ENCODE peak calls at places on chromosome 21, in nine cellular contexts. One of them, this sample, is unnamed.

GRCh38 chr21:39014751-39015150 is 168.5 kb downstream of the PSMG1 start:
- DNase-seq in GM23338: no peak
- DNase-seq in fibroblast of pulmonary artery: peak; percentile 97
- DNase-seq in H1: no peak
- DNase-seq in cardiac muscle cell: peak; percentile 96
- DNase-seq in hepatocyte: peak; percentile 49
- DNase-seq in ovary: no peak
- DNase-seq in mammary epithelial cell: peak; percentile 88
- DNase-seq in IMR-90: peak; percentile 99
- DNase-seq in this sample: no peak

GRCh38 chr21:26124421-26124833 is 46.1 kb downstream of the APP start:
- DNase-seq in H1: no peak
- DNase-seq in mammary epithelial cell: peak; percentile 44
- DNase-seq in ovary: no peak
- DNase-seq in cardiac muscle cell: peak; percentile 60
- DNase-seq in IMR-90: peak; percentile 67
- DNase-seq in GM23338: no peak
- DNase-seq in hepatocyte: peak; percentile 14
- DNase-seq in fibroblast of pulmonary artery: peak; percentile 55
- DNase-seq in this sample: no peak

GRCh38 chr21:39502631-39503030 is 50.9 kb downstream of the SH3BGR start:
- DNase-seq in IMR-90: no peak
- DNase-seq in hepatocyte: no peak
- DNase-seq in cardiac muscle cell: no peak
- DNase-seq in ovary: no peak
- DNase-seq in GM23338: no peak
- DNase-seq in mammary epithelial cell: no peak
- DNase-seq in H1: no peak
- DNase-seq in fibroblast of pulmonary artery: no peak
- DNase-seq in this sample: no peak

GRCh38 chr21:15309721-15310120 is 244.9 kb upstream of the NRIP1 start:
- DNase-seq in fibroblast of pulmonary artery: peak; percentile 59
- DNase-seq in cardiac muscle cell: peak; percentile 69
- DNase-seq in ovary: peak; percentile 61
- DNase-seq in mammary epithelial cell: no peak
- DNase-seq in GM23338: no peak
- DNase-seq in hepatocyte: no peak
- DNase-seq in H1: no peak
- DNase-seq in IMR-90: no peak
- DNase-seq in this sample: no peak

GRCh38 chr21:38434913-38435533 is 63.3 kb downstream of the ERG start:
- DNase-seq in ovary: no peak
- DNase-seq in mammary epithelial cell: peak; percentile 75
- DNase-seq in GM23338: no peak
- DNase-seq in H1: no peak
- DNase-seq in fibroblast of pulmonary artery: peak; percentile 56
- DNase-seq in cardiac muscle cell: peak; percentile 54
- DNase-seq in IMR-90: peak; percentile 34
- DNase-seq in hepatocyte: peak; percentile 26
- DNase-seq in this sample: no peak

GRCh38 chr21:43767980-43768867 is 7.9 kb downstream of the CSTB start:
- DNase-seq in cardiac muscle cell: peak; percentile 86
- DNase-seq in GM23338: peak; percentile 56
- DNase-seq in hepatocyte: peak; percentile 88
- DNase-seq in H1: peak; percentile 56
- DNase-seq in fibroblast of pulmonary artery: peak; percentile 81
- DNase-seq in ovary: peak; percentile 55
- DNase-seq in mammary epithelial cell: peak; percentile 87
- DNase-seq in IMR-90: peak; percentile 75
- DNase-seq in this sample: no peak

GRCh38 chr21:16419188-16419874 is 689.5 kb downstream of the USP25 start:
- DNase-seq in ovary: peak; percentile 82
- DNase-seq in cardiac muscle cell: peak; percentile 98
- DNase-seq in H1: no peak
- DNase-seq in mammary epithelial cell: peak; percentile 50
- DNase-seq in hepatocyte: peak; percentile 63
- DNase-seq in fibroblast of pulmonary artery: peak; percentile 96
- DNase-seq in IMR-90: peak; percentile 57
- DNase-seq in GM23338: peak; percentile 6
- DNase-seq in this sample: no peak

GRCh38 chr21:27275294-27275927 is 308.5 kb upstream of the ADAMTS5 start:
- DNase-seq in hepatocyte: peak; percentile 7
- DNase-seq in GM23338: no peak
- DNase-seq in cardiac muscle cell: peak; percentile 78
- DNase-seq in fibroblast of pulmonary artery: peak; percentile 80
- DNase-seq in IMR-90: peak; percentile 88
- DNase-seq in mammary epithelial cell: peak; percentile 74
- DNase-seq in H1: no peak
- DNase-seq in ovary: no peak
- DNase-seq in this sample: no peak

DNA sequence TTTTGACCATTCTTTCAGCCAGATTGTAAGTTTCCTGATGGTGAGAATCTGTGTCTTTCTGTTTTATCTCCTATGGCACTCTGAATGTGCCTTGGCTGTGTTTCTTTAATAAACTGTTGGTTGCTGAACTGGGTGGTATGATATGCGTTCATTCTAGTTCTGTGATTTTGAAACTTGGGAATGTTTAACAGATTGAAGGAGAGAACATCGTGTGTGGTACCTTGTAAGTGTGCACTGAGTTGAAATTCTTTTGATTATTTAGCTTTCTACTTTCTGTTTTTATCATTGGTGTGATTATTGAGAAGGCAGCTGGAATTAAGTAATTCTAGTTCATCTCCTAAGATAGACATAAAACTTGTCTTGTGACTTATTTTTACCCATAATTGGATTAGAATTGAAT is 4.6 kb downstream of the BACH1 start:
- DNase-seq in GM23338: no peak
- DNase-seq in cardiac muscle cell: no peak
- DNase-seq in H1: no peak
- DNase-seq in fibroblast of pulmonary artery: no peak
- DNase-seq in ovary: no peak
- DNase-seq in hepatocyte: no peak
- DNase-seq in mammary epithelial cell: no peak
- DNase-seq in IMR-90: no peak
- DNase-seq in this sample: no peak
- H3K4me3 ChIP-seq in GM23338: no peak overlapping the region
- H3K4me3 ChIP-seq in cardiac muscle cell: no peak overlapping the region
- H3K4me3 ChIP-seq in H1: no peak overlapping the region
- H3K4me3 ChIP-seq in fibroblast of pulmonary artery: no peak overlapping the region
- H3K4me3 ChIP-seq in ovary: no peak overlapping the region
- H3K4me3 ChIP-seq in hepatocyte: no peak overlapping the region
- H3K4me3 ChIP-seq in mammary epithelial cell: no peak overlapping the region
- H3K4me3 ChIP-seq in IMR-90: no peak overlapping the region
- H3K4me3 ChIP-seq in this sample: no peak overlapping the region

GRCh38 chr21:33993286-33994231 is 78.0 kb upstream of the ATP5PO start:
- DNase-seq in mammary epithelial cell: no peak
- DNase-seq in fibroblast of pulmonary artery: no peak
- DNase-seq in GM23338: no peak
- DNase-seq in hepatocyte: no peak
- DNase-seq in cardiac muscle cell: no peak
- DNase-seq in ovary: no peak
- DNase-seq in H1: no peak
- DNase-seq in IMR-90: no peak
- DNase-seq in this sample: no peak

GRCh38 chr21:33997432-33997831 is 75.9 kb upstream of the MRPS6 start:
- DNase-seq in fibroblast of pulmonary artery: no peak
- DNase-seq in hepatocyte: no peak
- DNase-seq in IMR-90: no peak
- DNase-seq in GM23338: no peak
- DNase-seq in mammary epithelial cell: no peak
- DNase-seq in ovary: no peak
- DNase-seq in cardiac muscle cell: no peak
- DNase-seq in H1: no peak
- DNase-seq in this sample: no peak

GRCh38 chr21:33994373-33994772 is 78.8 kb upstream of the ATP5PO start:
- DNase-seq in IMR-90: no peak
- DNase-seq in ovary: no peak
- DNase-seq in mammary epithelial cell: no peak
- DNase-seq in H1: no peak
- DNase-seq in fibroblast of pulmonary artery: no peak
- DNase-seq in cardiac muscle cell: no peak
- DNase-seq in hepatocyte: no peak
- DNase-seq in GM23338: no peak
- DNase-seq in this sample: no peak

GRCh38 chr21:33998809-33999208 is 74.6 kb upstream of the MRPS6 start:
- DNase-seq in IMR-90: no peak
- DNase-seq in fibroblast of pulmonary artery: no peak
- DNase-seq in mammary epithelial cell: no peak
- DNase-seq in H1: no peak
- DNase-seq in hepatocyte: no peak
- DNase-seq in ovary: no peak
- DNase-seq in GM23338: no peak
- DNase-seq in cardiac muscle cell: no peak
- DNase-seq in this sample: no peak

DNA sequence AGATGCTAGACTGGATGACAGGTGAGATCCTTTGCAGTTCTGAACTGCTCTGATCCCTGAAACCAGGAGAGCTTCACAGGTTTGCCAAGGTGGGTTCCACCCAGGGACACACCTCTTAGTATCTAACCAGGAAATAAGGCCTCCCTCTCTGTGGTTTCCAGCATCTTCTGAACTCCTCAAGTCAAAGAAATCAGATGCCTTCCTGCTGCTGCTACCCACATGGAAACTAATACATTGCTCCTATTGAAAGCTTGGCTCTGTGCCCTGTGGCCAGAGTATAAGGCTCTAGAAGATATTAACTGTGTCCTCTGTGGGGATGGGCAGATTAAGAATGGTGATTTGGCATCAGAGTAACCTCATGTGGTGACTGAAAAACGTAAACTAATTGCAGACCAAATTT is 75.0 kb upstream of the MRPS6 start:
- DNase-seq in fibroblast of pulmonary artery: no peak
- DNase-seq in cardiac muscle cell: no peak
- DNase-seq in H1: no peak
- DNase-seq in ovary: no peak
- DNase-seq in GM23338: no peak
- DNase-seq in hepatocyte: no peak
- DNase-seq in mammary epithelial cell: no peak
- DNase-seq in IMR-90: no peak
- DNase-seq in this sample: no peak
- H3K4me3 ChIP-seq in fibroblast of pulmonary artery: no peak overlapping the region
- H3K4me3 ChIP-seq in cardiac muscle cell: no peak overlapping the region
- H3K4me3 ChIP-seq in H1: no peak overlapping the region
- H3K4me3 ChIP-seq in ovary: no peak overlapping the region
- H3K4me3 ChIP-seq in GM23338: no peak overlapping the region
- H3K4me3 ChIP-seq in hepatocyte: no peak overlapping the region
- H3K4me3 ChIP-seq in mammary epithelial cell: no peak overlapping the region
- H3K4me3 ChIP-seq in IMR-90: no peak overlapping the region
- H3K4me3 ChIP-seq in this sample: no peak overlapping the region

GRCh38 chr21:42006765-42007164 is 3.4 kb downstream of the ZBTB21 start:
- DNase-seq in fibroblast of pulmonary artery: no peak
- DNase-seq in mammary epithelial cell: no peak
- DNase-seq in cardiac muscle cell: no peak
- DNase-seq in IMR-90: no peak
- DNase-seq in hepatocyte: no peak
- DNase-seq in ovary: no peak
- DNase-seq in GM23338: no peak
- DNase-seq in H1: no peak
- DNase-seq in this sample: no peak

GRCh38 chr21:42009831-42010506 is at the start of gene ZBTB21:
- DNase-seq in GM23338: peak; percentile 97
- DNase-seq in IMR-90: peak; percentile 97
- DNase-seq in hepatocyte: peak; percentile 99
- DNase-seq in mammary epithelial cell: peak; percentile 95
- DNase-seq in H1: peak; percentile 98
- DNase-seq in cardiac muscle cell: peak; percentile 98
- DNase-seq in fibroblast of pulmonary artery: peak; percentile 98
- DNase-seq in ovary: peak; percentile 99
- DNase-seq in this sample: peak; percentile 74

GRCh38 chr21:42004406-42005199 is 5.6 kb downstream of the ZBTB21 start:
- DNase-seq in mammary epithelial cell: no peak
- DNase-seq in hepatocyte: no peak
- DNase-seq in fibroblast of pulmonary artery: no peak
- DNase-seq in ovary: no peak
- DNase-seq in H1: peak; percentile 4
- DNase-seq in GM23338: no peak
- DNase-seq in cardiac muscle cell: no peak
- DNase-seq in IMR-90: no peak
- DNase-seq in this sample: no peak

GRCh38 chr21:42009018-42009830 is 936 bp downstream of the ZBTB21 start:
- DNase-seq in H1: peak; percentile 67
- DNase-seq in fibroblast of pulmonary artery: peak; percentile 57
- DNase-seq in ovary: peak; percentile 66
- DNase-seq in GM23338: peak; percentile 77
- DNase-seq in hepatocyte: peak; percentile 80
- DNase-seq in IMR-90: peak; percentile 81
- DNase-seq in cardiac muscle cell: peak; percentile 32
- DNase-seq in mammary epithelial cell: peak; percentile 60
- DNase-seq in this sample: no peak

DNA sequence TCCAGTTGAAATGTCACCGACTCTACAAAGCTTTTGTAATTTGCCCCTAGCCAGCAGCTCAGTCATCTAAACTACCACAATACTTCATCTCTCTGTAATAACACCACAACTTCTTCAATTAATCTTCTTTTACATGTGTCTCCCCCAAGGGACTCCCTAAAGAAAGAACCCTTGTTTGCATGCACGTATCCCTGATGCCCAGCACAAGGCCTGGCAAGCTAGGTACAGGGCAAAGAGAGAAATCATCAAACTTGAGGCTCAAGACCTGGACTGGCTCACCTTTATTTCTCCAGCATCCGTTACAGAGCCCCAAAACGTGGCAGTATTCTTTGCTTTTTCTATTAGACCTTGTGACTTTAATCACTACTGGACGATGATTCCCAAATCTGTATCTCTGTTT is 2.6 kb downstream of the ZBTB21 start:
- DNase-seq in hepatocyte: no peak
- DNase-seq in ovary: no peak
- DNase-seq in cardiac muscle cell: no peak
- DNase-seq in IMR-90: no peak
- DNase-seq in fibroblast of pulmonary artery: no peak
- DNase-seq in mammary epithelial cell: no peak
- DNase-seq in H1: peak; percentile 8
- DNase-seq in GM23338: no peak
- DNase-seq in this sample: no peak
- H3K4me3 ChIP-seq in hepatocyte: no peak overlapping the region
- H3K4me3 ChIP-seq in ovary: no peak overlapping the region
- H3K4me3 ChIP-seq in cardiac muscle cell: no peak overlapping the region
- H3K4me3 ChIP-seq in IMR-90: no peak overlapping the region
- H3K4me3 ChIP-seq in fibroblast of pulmonary artery: no peak overlapping the region
- H3K4me3 ChIP-seq in mammary epithelial cell: no peak overlapping the region
- H3K4me3 ChIP-seq in H1: no peak overlapping the region
- H3K4me3 ChIP-seq in GM23338: no peak overlapping the region
- H3K4me3 ChIP-seq in this sample: no peak overlapping the region

GRCh38 chr21:42525228-42525604 is 11.6 kb downstream of the SLC37A1 start:
- DNase-seq in IMR-90: peak; percentile 15
- DNase-seq in H1: peak; percentile 58
- DNase-seq in mammary epithelial cell: peak; percentile 43
- DNase-seq in ovary: peak; percentile 57
- DNase-seq in fibroblast of pulmonary artery: peak; percentile 13
- DNase-seq in GM23338: peak; percentile 37
- DNase-seq in cardiac muscle cell: no peak
- DNase-seq in hepatocyte: peak; percentile 48
- DNase-seq in this sample: no peak

GRCh38 chr21:42525676-42526378 is 12.2 kb downstream of the SLC37A1 start:
- DNase-seq in fibroblast of pulmonary artery: no peak
- DNase-seq in ovary: no peak
- DNase-seq in cardiac muscle cell: no peak
- DNase-seq in mammary epithelial cell: no peak
- DNase-seq in GM23338: no peak
- DNase-seq in IMR-90: no peak
- DNase-seq in hepatocyte: no peak
- DNase-seq in H1: no peak
- DNase-seq in this sample: no peak

GRCh38 chr21:42527489-42528158 is 14.0 kb downstream of the SLC37A1 start:
- DNase-seq in fibroblast of pulmonary artery: no peak
- DNase-seq in GM23338: no peak
- DNase-seq in H1: no peak
- DNase-seq in hepatocyte: no peak
- DNase-seq in IMR-90: no peak
- DNase-seq in mammary epithelial cell: no peak
- DNase-seq in ovary: no peak
- DNase-seq in cardiac muscle cell: no peak
- DNase-seq in this sample: no peak

GRCh38 chr21:42526379-42526727 is 12.7 kb downstream of the SLC37A1 start:
- DNase-seq in cardiac muscle cell: no peak
- DNase-seq in ovary: peak; percentile 33
- DNase-seq in GM23338: no peak
- DNase-seq in H1: no peak
- DNase-seq in mammary epithelial cell: no peak
- DNase-seq in IMR-90: no peak
- DNase-seq in fibroblast of pulmonary artery: no peak
- DNase-seq in hepatocyte: peak; percentile 77
- DNase-seq in this sample: no peak

DNA sequence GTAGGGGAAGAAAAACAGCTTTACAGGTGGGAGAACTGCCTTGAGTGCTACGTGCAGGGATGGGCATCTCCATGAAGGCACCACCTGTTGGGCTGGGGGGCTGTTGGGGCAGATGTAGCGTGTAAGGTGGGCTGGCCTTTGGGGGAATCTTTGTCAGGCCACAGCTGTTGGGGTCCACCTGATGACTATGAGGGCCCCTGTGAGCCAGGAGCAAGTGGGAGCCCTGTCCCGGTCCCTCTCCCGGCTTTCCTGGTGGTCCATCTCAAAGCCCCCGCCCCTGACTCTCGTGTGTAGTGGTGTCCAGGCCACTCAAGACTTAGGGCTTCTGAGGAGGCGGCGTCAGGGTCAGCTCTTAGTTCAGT is 13.5 kb downstream of the SLC37A1 start:
- DNase-seq in mammary epithelial cell: no peak
- DNase-seq in ovary: no peak
- DNase-seq in fibroblast of pulmonary artery: no peak
- DNase-seq in H1: no peak
- DNase-seq in hepatocyte: no peak
- DNase-seq in cardiac muscle cell: no peak
- DNase-seq in GM23338: no peak
- DNase-seq in IMR-90: no peak
- DNase-seq in this sample: no peak
- H3K4me3 ChIP-seq in mammary epithelial cell: no peak overlapping the region
- H3K4me3 ChIP-seq in ovary: no peak overlapping the region
- H3K4me3 ChIP-seq in fibroblast of pulmonary artery: no peak overlapping the region
- H3K4me3 ChIP-seq in H1: no peak overlapping the region
- H3K4me3 ChIP-seq in hepatocyte: no peak overlapping the region
- H3K4me3 ChIP-seq in cardiac muscle cell: no peak overlapping the region
- H3K4me3 ChIP-seq in GM23338: no peak overlapping the region
- H3K4me3 ChIP-seq in IMR-90: no peak overlapping the region
- H3K4me3 ChIP-seq in this sample: no peak overlapping the region

This sample was measured in esophagus squamous epithelium.